ENCODE peak calls at places on chromosomes 11 and 22, in five cellular contexts. S is K562, O is WTC11, U is H1, R is HepG2. T is an unnamed sample.

GRCh38 chr11:77197626-77198320 is 69.7 kb downstream of the MYO7A start:
- DNase-seq in U (no peak), O (no peak), S (no peak), R (no peak), T (no peak)

GRCh38 chr11:18612394-18612793 is 12.8 kb downstream of the MISFA start:
- DNase-seq in O (no peak), U (no peak), R (no peak), S (no peak), T (no peak)

GRCh38 chr11:2310786-2311455 is 9.1 kb downstream of the TSPAN32 start:
- DNase-seq in O (no peak), S (no peak), U (no peak), R (no peak), T (no peak)

GRCh38 chr22:49302530-49302929 is 525.1 kb downstream of the BRD1 start:
- DNase-seq in R (no peak), O (no peak), S (no peak), U (no peak), T (no peak)

GRCh38 chr11:27004103-27004502 is 10.2 kb downstream of the FIBIN start:
- DNase-seq in U (no peak), O (no peak), S (no peak), R (no peak), T (no peak)

GRCh38 chr11:65654375-65655349 is 8.1 kb downstream of the RELA start:
- DNase-seq in R (no peak), U (no peak), O (no peak), S (no peak), T (no peak)

GRCh38 chr22:23817146-23817545 is 21.7 kb downstream of the DERL3 start:
- DNase-seq in R (no peak), U (no peak), O (no peak), S (no peak), T (no peak)

GRCh38 chr11:8080674-8081590 is at the start of gene TUB:
- DNase-seq in S (no peak), U (no peak), R (no peak), O (peak; percentile 70), T (no peak)

GRCh38 chr11:77120571-77120970 is 7.5 kb upstream of the MYO7A start:
- DNase-seq in O (no peak), S (no peak), R (no peak), U (no peak), T (no peak)

GRCh38 chr11:62881579-62882427 is 1.1 kb downstream of the SLC3A2 start:
- DNase-seq in U (peak; percentile 83), R (peak; percentile 88), O (peak; percentile 95), S (peak; percentile 98), T (peak; percentile 45)

GRCh38 chr11:15968461-15969130 is 387.8 kb downstream of the SOX6 start:
- DNase-seq in U (no peak), S (peak; percentile 54), R (no peak), O (no peak), T (no peak)

GRCh38 chr22:36347094-36347493 is 40.7 kb downstream of the MYH9 start:
- DNase-seq in R (no peak), S (no peak), U (no peak), O (no peak), T (no peak)

GRCh38 chr11:19519912-19520641 is 192.6 kb upstream of the NAV2 start:
- DNase-seq in O (no peak), R (no peak), U (no peak), S (no peak), T (no peak)

GRCh38 chr11:69333906-69334305 is 40.0 kb downstream of the MYEOV start:
- DNase-seq in O (no peak), R (no peak), U (no peak), S (no peak), T (no peak)

GRCh38 chr11:44564653-44565007 is 833 bp upstream of the CD82 start:
- DNase-seq in S (peak; percentile 58), R (no peak), O (no peak), U (no peak), T (no peak)

GRCh38 chr11:27282141-27282590 is 80.8 kb downstream of the CCDC34 start:
- DNase-seq in R (peak; percentile 60), U (no peak), S (no peak), O (no peak), T (no peak)

GRCh38 chr22:31970490-31971444 is 26.4 kb downstream of the YWHAH start:
- DNase-seq in S (peak; percentile 82), R (peak; percentile 31), U (peak; percentile 61), O (peak; percentile 93), T (peak; percentile 20)

GRCh38 chr11:65215441-65216076 is 33.8 kb downstream of the CAPN1 start:
- DNase-seq in S (peak; percentile 24), R (no peak), U (no peak), O (no peak), T (no peak)

GRCh38 chr11:15073361-15074205 is at the start of gene CALCB:
- DNase-seq in S (no peak), R (no peak), O (peak; percentile 65), U (no peak), T (no peak)

GRCh38 chr22:47310601-47311000 is 548.2 kb downstream of the TBC1D22A start:
- DNase-seq in U (no peak), S (no peak), O (no peak), R (no peak), T (no peak)

GRCh38 chr11:59944761-59945160 is 6.5 kb downstream of the OOSP1 start:
- DNase-seq in S (no peak), R (no peak), U (no peak), O (no peak), T (no peak)

GRCh38 chr11:126303623-126304456 is at the start of gene DCPS:
- DNase-seq in S (peak; percentile 92), R (peak; percentile 75), O (peak; percentile 91), U (peak; percentile 50), T (peak; percentile 81)

GRCh38 chr11:6319001-6319878 is 1.1 kb downstream of the CAVIN3 start:
- DNase-seq in O (peak; percentile 64), S (no peak), U (no peak), R (no peak), T (no peak)

GRCh38 chr22:19595532-19595931 is 71.3 kb upstream of the CLDN5 start:
- DNase-seq in U (no peak), S (no peak), R (no peak), O (no peak), T (no peak)

GRCh38 chr11:3836903-3837302 is 3.9 kb downstream of the RHOG start:
- DNase-seq in R (no peak), S (peak; percentile 59), U (no peak), O (no peak), T (no peak)

GRCh38 chr22:28921585-28921879 is 38.2 kb downstream of the ZNRF3 start:
- DNase-seq in S (no peak), O (no peak), R (peak; percentile 29), U (no peak), T (no peak)

GRCh38 chr22:44973829-44974228 is 36.0 kb downstream of the PHF21B start:
- DNase-seq in S (no peak), U (no peak), R (no peak), O (no peak), T (no peak)
- TF ChIP-seq ATF2 in S (no peak), U (no peak), R (no peak), O (no peak), T (no peak)

GRCh38 chr11:131916633-131917032 is 546.2 kb downstream of the NTM start:
- DNase-seq in O (no peak), S (no peak), R (no peak), U (no peak), T (no peak)

GRCh38 chr11:131912127-131912526 is 541.7 kb downstream of the NTM start:
- DNase-seq in U (no peak), R (no peak), S (no peak), O (no peak), T (no peak)

GRCh38 chr11:131910491-131911387 is 540.3 kb downstream of the NTM start:
- DNase-seq in U (no peak), R (no peak), S (no peak), O (peak; percentile 50), T (no peak)

GRCh38 chr11:131914299-131914902 is 544.0 kb downstream of the NTM start:
- DNase-seq in S (no peak), O (no peak), U (no peak), R (no peak), T (no peak)

DNA sequence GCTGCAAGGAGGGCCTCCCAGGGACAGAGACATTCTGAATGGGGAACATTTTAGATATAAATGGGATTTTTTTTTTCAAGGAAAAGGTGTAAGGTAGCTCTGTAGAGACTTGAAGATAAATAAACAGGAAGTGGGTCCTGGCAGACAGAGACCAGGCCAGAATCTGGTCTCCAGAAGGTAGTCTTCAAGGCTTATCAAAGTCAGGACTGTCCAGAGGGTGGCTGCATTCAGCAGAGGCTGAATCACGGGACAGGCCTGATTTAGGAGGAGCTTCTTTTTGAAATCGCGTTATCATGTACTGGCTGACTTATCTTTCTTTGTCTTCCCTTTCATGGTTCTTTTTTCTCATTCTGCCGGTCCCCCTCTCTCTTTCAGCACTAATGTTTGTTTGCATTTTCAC is 542.9 kb downstream of the NTM start:
- DNase-seq in R (no peak), U (no peak), O (no peak), S (no peak), T (no peak)
- TF ChIP-seq ATF2 in R (no peak), U (no peak), O (no peak), S (no peak), T (no peak)

DNA sequence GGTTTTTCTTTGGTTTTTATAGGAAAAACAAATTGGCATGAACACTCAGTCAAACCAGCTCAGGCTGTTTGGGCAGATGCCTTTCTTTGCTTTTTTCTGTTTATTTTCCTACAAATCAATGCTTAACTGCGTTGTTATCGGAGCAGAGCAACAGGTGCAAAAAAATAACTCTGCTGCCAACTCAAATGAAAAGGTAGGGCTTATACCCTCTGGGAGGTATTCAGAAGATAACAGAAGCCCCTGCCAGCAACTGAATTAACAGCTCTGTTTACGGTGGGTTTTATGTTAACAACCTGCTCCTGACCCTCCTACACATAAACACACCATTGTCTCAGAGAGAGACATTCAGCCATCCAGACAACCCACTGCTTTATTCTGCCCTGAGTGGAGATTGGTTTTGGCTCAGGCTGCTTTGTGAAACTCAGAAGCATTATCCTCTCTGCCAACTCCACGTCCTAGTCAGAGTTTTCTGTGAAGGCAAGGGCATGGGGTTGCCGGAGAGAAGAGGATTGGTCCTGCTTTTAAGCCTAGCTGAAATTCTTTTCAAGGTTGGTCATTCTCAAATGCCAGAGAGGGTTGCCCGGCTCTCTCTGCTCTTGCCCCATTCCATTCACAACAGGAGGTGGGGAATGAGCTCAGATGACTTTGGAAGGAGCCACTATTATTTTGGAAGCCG is 11.3 kb downstream of the EHF start:
- DNase-seq in U (no peak), R (no peak), S (no peak), O (no peak), T (no peak)
- TF ChIP-seq ATF2 in U (no peak), R (no peak), S (no peak), O (no peak), T (no peak)

DNA sequence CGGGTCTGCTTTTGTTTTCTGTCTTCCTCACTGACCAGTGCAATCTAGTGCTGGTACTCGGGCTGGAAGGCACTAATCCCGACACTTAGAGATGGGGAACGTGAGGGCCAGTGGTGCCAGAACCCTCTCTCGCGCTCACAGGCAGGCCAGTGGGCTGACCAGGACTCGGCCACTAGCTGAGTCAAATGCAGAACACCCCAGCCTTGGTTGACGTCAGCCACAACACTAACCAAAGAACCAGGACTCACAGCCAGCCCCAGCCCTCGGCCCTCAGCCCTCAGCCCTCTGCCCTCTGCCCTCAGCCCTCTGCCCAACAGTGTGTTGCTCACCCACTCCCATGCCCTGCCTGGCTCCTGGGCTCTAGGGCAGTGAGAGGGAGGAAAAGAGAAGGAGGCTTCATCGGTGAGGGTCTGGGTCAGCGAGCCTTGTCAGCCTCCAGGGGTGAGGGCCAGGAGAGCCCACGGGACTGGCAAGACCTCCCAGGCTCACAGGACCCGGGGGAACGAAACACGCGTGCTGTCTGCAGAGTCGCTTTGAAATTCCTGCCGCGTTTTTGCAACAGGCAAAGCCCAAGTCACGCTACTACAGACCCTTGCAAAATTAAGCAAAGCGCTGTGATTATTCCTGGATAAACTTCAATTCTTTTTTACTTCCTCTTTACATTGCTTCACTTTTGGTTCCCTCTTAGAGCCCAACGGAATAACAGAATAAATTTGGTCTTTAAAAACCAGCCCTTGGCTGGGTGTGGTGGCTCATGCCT is 27.5 kb downstream of the KIAA0930 start:
- DNase-seq in U (no peak), S (no peak), R (no peak), O (no peak), T (no peak)
- TF ChIP-seq ATF2 in U (no peak), S (no peak), R (no peak), O (no peak), T (no peak)

T was measured in GM12878.